ENCODE peak calls at places on chromosome 6, in nine cellular contexts. J is tibial artery, I is neural progenitor cell, X is cardiac muscle cell, V is GM12865, Q is coronary artery, U is GM13976, N is adrenal gland, Y is ascending aorta. C is an unnamed sample.

GRCh38 chr6:168098431-168098861 is 19.4 kb upstream of the FRMD1 start:
- DNase-seq in Y (no peak), Q (no peak), U (no peak), N (no peak), X (no peak), V (no peak), I (no peak), J (no peak), C (peak)

GRCh38 chr6:62283828-62284411 is 2.1 kb downstream of the KHDRBS2 start:
- DNase-seq in V (peak), N (peak), I (peak), Y (no peak), Q (no peak), J (no peak), U (no peak), X (peak), C (no peak)

GRCh38 chr6:41636803-41637178 is 1.5 kb upstream of the MDFI start:
- DNase-seq in J (no peak), U (no peak), Q (no peak), V (no peak), N (peak), I (peak), Y (no peak), X (no peak), C (no peak)

GRCh38 chr6:29708432-29709177 is 14.6 kb upstream of the HLA-F start:
- DNase-seq in N (no peak), I (no peak), Q (peak), U (no peak), V (peak), Y (no peak), J (no peak), X (no peak), C (no peak)

GRCh38 chr6:167660944-167661343 is 165.8 kb upstream of the AFDN start:
- DNase-seq in V (no peak), U (no peak), I (no peak), N (no peak), J (no peak), X (no peak), Y (no peak), Q (no peak), C (no peak)

GRCh38 chr6:15550724-15551123 is 112.1 kb downstream of the DTNBP1 start:
- DNase-seq in Q (no peak), U (no peak), V (no peak), J (no peak), N (no peak), I (no peak), X (no peak), Y (no peak), C (no peak)

GRCh38 chr6:121767254-121767653 is 331.8 kb downstream of the GJA1 start:
- DNase-seq in I (no peak), Q (no peak), X (no peak), V (no peak), N (no peak), J (no peak), Y (no peak), U (no peak), C (no peak)

GRCh38 chr6:119129148-119129967 is 50.9 kb upstream of the FAM184A start:
- DNase-seq in Y (no peak), Q (no peak), I (peak), N (no peak), X (peak), V (peak), J (no peak), U (peak), C (no peak)

GRCh38 chr6:30013296-30013922 is 47.7 kb upstream of the POLR1H start:
- DNase-seq in Y (no peak), X (peak), I (peak), U (peak), V (peak), Q (no peak), J (no peak), N (no peak), C (no peak)

GRCh38 chr6:21616005-21616404 is 22.5 kb downstream of the SOX4 start:
- DNase-seq in Y (no peak), I (no peak), U (no peak), X (no peak), J (no peak), Q (no peak), N (no peak), V (no peak), C (no peak)

GRCh38 chr6:35082733-35083403 is 58.3 kb downstream of the TCP11 start:
- DNase-seq in Y (peak), J (peak), V (no peak), Q (peak), N (peak), X (no peak), I (no peak), U (peak), C (no peak)

GRCh38 chr6:33410711-33411631 is at the start of gene PHF1:
- DNase-seq in U (peak), V (no peak), I (no peak), Q (peak), Y (no peak), N (no peak), X (peak), J (peak), C (no peak)

GRCh38 chr6:36210157-36210556 is 13.6 kb downstream of the BRPF3 start:
- DNase-seq in V (no peak), U (no peak), Q (no peak), N (no peak), X (no peak), J (no peak), Y (no peak), I (no peak), C (no peak)

GRCh38 chr6:25486580-25486979 is 165.4 kb upstream of the SCGN start:
- DNase-seq in Q (no peak), J (no peak), U (no peak), Y (no peak), I (no peak), X (no peak), V (no peak), N (no peak), C (no peak)

GRCh38 chr6:39934060-39934757 is at the start of gene MOCS1:
- DNase-seq in J (peak), Q (peak), V (no peak), I (peak), Y (peak), N (peak), X (peak), U (no peak), C (peak)

GRCh38 chr6:24951831-24952299 is 16.1 kb upstream of the RIPOR2 start:
- DNase-seq in Y (no peak), X (no peak), J (peak), I (no peak), N (no peak), Q (no peak), U (no peak), V (peak), C (no peak)

GRCh38 chr6:13694562-13694961 is 17.1 kb downstream of the RANBP9 start:
- DNase-seq in Y (no peak), J (no peak), U (no peak), Q (no peak), N (no peak), X (no peak), V (no peak), I (no peak), C (no peak)

GRCh38 chr6:100281471-100281878 is 183.2 kb downstream of the SIM1 start:
- DNase-seq in I (peak), V (no peak), N (no peak), U (no peak), Y (no peak), J (no peak), X (peak), Q (no peak), C (no peak)

GRCh38 chr6:81857812-81858211 is 105.3 kb upstream of the TENT5A start:
- DNase-seq in J (no peak), I (no peak), Y (no peak), X (no peak), N (no peak), Q (no peak), V (no peak), U (no peak), C (no peak)

GRCh38 chr6:154555075-154555677 is 44.7 kb upstream of the CNKSR3 start:
- DNase-seq in Q (no peak), V (no peak), U (no peak), J (no peak), N (no peak), X (no peak), Y (no peak), I (no peak), C (no peak)

GRCh38 chr6:33840064-33840926 is 36.5 kb upstream of the MLN start:
- DNase-seq in I (no peak), V (peak), Y (no peak), J (peak), U (peak), N (peak), X (no peak), Q (no peak), C (peak)

GRCh38 chr6:169452117-169452868 is 198.6 kb upstream of the THBS2 start:
- DNase-seq in X (no peak), V (no peak), Y (peak), Q (peak), J (peak), N (peak), U (no peak), I (no peak), C (peak)

GRCh38 chr6:140052757-140053729 is 678.6 kb upstream of the CITED2 start:
- DNase-seq in J (no peak), Q (no peak), I (peak), Y (no peak), U (peak), N (no peak), X (peak), V (peak), C (peak)

GRCh38 chr6:21808045-21808470 is 214.5 kb downstream of the SOX4 start:
- DNase-seq in X (no peak), Y (no peak), Q (no peak), J (no peak), U (no peak), V (no peak), I (no peak), N (no peak), C (peak)

GRCh38 chr6:76702187-76702586 is 629.7 kb upstream of the IMPG1 start:
- DNase-seq in Q (no peak), I (no peak), Y (no peak), N (no peak), X (no peak), J (no peak), U (no peak), V (no peak), C (no peak)

GRCh38 chr6:76703285-76703684 is 630.8 kb upstream of the IMPG1 start:
- DNase-seq in I (no peak), J (no peak), Y (no peak), N (no peak), U (no peak), V (no peak), X (no peak), Q (no peak), C (no peak)

GRCh38 chr6:76703786-76704185 is 631.3 kb upstream of the IMPG1 start:
- DNase-seq in Q (no peak), U (no peak), X (no peak), N (no peak), Y (no peak), I (no peak), V (no peak), J (no peak), C (no peak)

GRCh38 chr6:76697585-76697984 is 625.1 kb upstream of the IMPG1 start:
- DNase-seq in Q (no peak), V (no peak), U (no peak), X (no peak), J (no peak), Y (no peak), N (no peak), I (peak), C (no peak)

DNA sequence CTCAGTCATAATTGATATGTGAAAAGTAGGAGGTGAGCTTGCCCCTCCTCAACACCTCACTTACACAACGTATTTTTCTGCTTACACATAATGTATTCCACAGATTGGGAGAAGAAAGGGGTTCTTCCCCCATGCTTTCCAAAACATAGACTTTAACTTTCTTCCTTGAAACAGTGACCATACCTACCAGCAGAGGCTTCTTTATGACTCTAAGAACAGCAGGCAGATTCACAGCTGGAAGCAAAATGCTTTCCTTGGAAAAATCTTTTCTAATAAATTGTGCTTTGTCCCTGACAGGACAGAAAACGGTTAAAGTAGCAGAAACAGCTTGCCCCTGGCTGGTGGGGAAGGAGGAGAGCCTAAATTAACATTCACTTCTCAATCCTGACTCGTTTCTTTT is 629.1 kb upstream of the IMPG1 start:
- DNase-seq in X (no peak), V (no peak), U (no peak), Q (no peak), J (no peak), N (no peak), Y (no peak), I (no peak), C (no peak)
- TF ChIP-seq CTCF in X (peak), V (no peak), U (no peak), Q (no peak), J (no peak), N (no peak), Y (no peak), I (no peak), C (no peak)

GRCh38 chr6:5379647-5380242 is 118.4 kb downstream of the FARS2 start:
- DNase-seq in Q (no peak), X (peak), J (no peak), Y (no peak), I (peak), N (peak), V (peak), U (peak), C (no peak)
- TF ChIP-seq CTCF in Q (no peak), X (peak), J (no peak), Y (no peak), I (peak), N (no peak), V (peak), U (peak), C (peak)

GRCh38 chr6:110534731-110535164 is 58.3 kb upstream of the SLC22A16 start:
- DNase-seq in U (no peak), N (peak), I (no peak), J (peak), Q (no peak), X (no peak), Y (no peak), V (no peak), C (no peak)
- TF ChIP-seq CTCF in U (no peak), N (no peak), I (no peak), J (no peak), Q (no peak), X (peak), Y (no peak), V (no peak), C (no peak)

GRCh38 chr6:117482240-117483003 is at the start of gene DCBLD1:
- DNase-seq in N (peak), U (peak), V (peak), J (peak), X (peak), Y (peak), Q (peak), I (peak), C (peak)
- TF ChIP-seq CTCF in N (no peak), U (no peak), V (no peak), J (no peak), X (no peak), Y (no peak), Q (no peak), I (peak), C (peak)

GRCh38 chr6:109008951-109009760 is 85.5 kb downstream of the SESN1 start:
- DNase-seq in J (peak), U (peak), I (peak), Q (peak), X (peak), V (peak), Y (peak), N (peak), C (peak)
- TF ChIP-seq CTCF in J (peak), U (no peak), I (no peak), Q (no peak), X (no peak), V (no peak), Y (no peak), N (no peak), C (peak)

GRCh38 chr6:64012351-64013060 is 376.9 kb downstream of the PHF3 start:
- DNase-seq in X (peak), U (peak), N (no peak), Q (no peak), Y (no peak), J (no peak), I (peak), V (peak), C (no peak)
- TF ChIP-seq CTCF in X (peak), U (peak), N (no peak), Q (no peak), Y (no peak), J (no peak), I (peak), V (peak), C (no peak)

C was measured in psoas muscle.